ENCODE peak calls at places on chromosomes 1 and 21, in four cellular contexts. One of them, this sample, is unnamed.

GRCh38 chr1:210685295-210685650 is 356.6 kb downstream of the HHAT start:
- DNase-seq in thoracic aorta: no peak
- DNase-seq in mammary epithelial cell: no peak
- DNase-seq in left lung: no peak
- DNase-seq in this sample: no peak

GRCh38 chr1:55081188-55081904 is 42.0 kb downstream of the PCSK9 start:
- DNase-seq in thoracic aorta: no peak
- DNase-seq in mammary epithelial cell: peak; percentile 54
- DNase-seq in left lung: no peak
- DNase-seq in this sample: no peak

GRCh38 chr1:56477164-56478111 is 101.9 kb downstream of the PLPP3 start:
- DNase-seq in thoracic aorta: no peak
- DNase-seq in mammary epithelial cell: no peak
- DNase-seq in left lung: peak; percentile 90
- DNase-seq in this sample: no peak

GRCh38 chr1:85122169-85122568 is 73.9 kb upstream of the MCOLN3 start:
- DNase-seq in thoracic aorta: no peak
- DNase-seq in mammary epithelial cell: no peak
- DNase-seq in left lung: no peak
- DNase-seq in this sample: no peak

GRCh38 chr21:15874610-15875009 is 144.8 kb downstream of the USP25 start:
- DNase-seq in thoracic aorta: no peak
- DNase-seq in mammary epithelial cell: no peak
- DNase-seq in left lung: no peak
- DNase-seq in this sample: no peak

GRCh38 chr1:197444754-197445153 is 176.7 kb downstream of the CRB1 start:
- DNase-seq in thoracic aorta: no peak
- DNase-seq in mammary epithelial cell: peak; percentile 12
- DNase-seq in left lung: no peak
- DNase-seq in this sample: no peak

GRCh38 chr1:62281922-62282555 is 37.2 kb downstream of the KANK4 start:
- DNase-seq in thoracic aorta: no peak
- DNase-seq in mammary epithelial cell: peak; percentile 12
- DNase-seq in left lung: no peak
- DNase-seq in this sample: no peak

GRCh38 chr1:218156602-218157001 is 128.5 kb upstream of the RRP15 start:
- DNase-seq in thoracic aorta: no peak
- DNase-seq in mammary epithelial cell: no peak
- DNase-seq in left lung: peak; percentile 64
- DNase-seq in this sample: no peak

GRCh38 chr1:38341694-38342093 is 295.1 kb upstream of the POU3F1 start:
- DNase-seq in thoracic aorta: no peak
- DNase-seq in mammary epithelial cell: no peak
- DNase-seq in left lung: no peak
- DNase-seq in this sample: no peak

GRCh38 chr1:184629261-184629660 is 125.4 kb downstream of the EDEM3 start:
- DNase-seq in thoracic aorta: no peak
- DNase-seq in mammary epithelial cell: no peak
- DNase-seq in left lung: no peak
- DNase-seq in this sample: no peak

GRCh38 chr1:26854953-26855352 is 8.0 kb upstream of the SFN start:
- DNase-seq in thoracic aorta: no peak
- DNase-seq in mammary epithelial cell: peak; percentile 77
- DNase-seq in left lung: no peak
- DNase-seq in this sample: no peak

GRCh38 chr1:242827538-242827937 is 303.0 kb upstream of the PLD5 start:
- DNase-seq in thoracic aorta: no peak
- DNase-seq in mammary epithelial cell: peak; percentile 39
- DNase-seq in left lung: no peak
- DNase-seq in this sample: no peak

GRCh38 chr1:162498442-162498785 is 796 bp downstream of the UHMK1 start:
- DNase-seq in thoracic aorta: no peak
- DNase-seq in mammary epithelial cell: peak; percentile 8
- DNase-seq in left lung: no peak
- DNase-seq in this sample: no peak

GRCh38 chr1:25167269-25168192 is 64.8 kb downstream of the SYF2 start:
- DNase-seq in thoracic aorta: no peak
- DNase-seq in mammary epithelial cell: peak; percentile 89
- DNase-seq in left lung: no peak
- DNase-seq in this sample: no peak

GRCh38 chr1:245404527-245404926 is 249.7 kb downstream of the KIF26B start:
- DNase-seq in thoracic aorta: no peak
- DNase-seq in mammary epithelial cell: no peak
- DNase-seq in left lung: no peak
- DNase-seq in this sample: no peak

GRCh38 chr1:204196068-204196795 is at the start of gene KISS1:
- DNase-seq in thoracic aorta: no peak
- DNase-seq in mammary epithelial cell: no peak
- DNase-seq in left lung: no peak
- DNase-seq in this sample: no peak

GRCh38 chr1:101238041-101238515 is 1.3 kb downstream of the S1PR1 start:
- DNase-seq in thoracic aorta: no peak
- DNase-seq in mammary epithelial cell: no peak
- DNase-seq in left lung: peak; percentile 70
- DNase-seq in this sample: no peak

GRCh38 chr1:184465489-184466146 is 78.8 kb downstream of the C1orf21 start:
- DNase-seq in thoracic aorta: no peak
- DNase-seq in mammary epithelial cell: no peak
- DNase-seq in left lung: peak; percentile 34
- DNase-seq in this sample: no peak

GRCh38 chr1:45297604-45298356 is 28.9 kb upstream of the HPDL start:
- DNase-seq in thoracic aorta: no peak
- DNase-seq in mammary epithelial cell: no peak
- DNase-seq in left lung: no peak
- DNase-seq in this sample: no peak

GRCh38 chr1:200027264-200027823 is at the start of gene NR5A2:
- DNase-seq in thoracic aorta: no peak
- DNase-seq in mammary epithelial cell: no peak
- DNase-seq in left lung: no peak
- DNase-seq in this sample: no peak

GRCh38 chr21:41634211-41634694 is 126.3 kb upstream of the TMPRSS2 start:
- DNase-seq in thoracic aorta: no peak
- DNase-seq in mammary epithelial cell: peak; percentile 98
- DNase-seq in left lung: no peak
- DNase-seq in this sample: no peak

GRCh38 chr1:197776348-197777082 is 1.2 kb upstream of the DENND1B start:
- DNase-seq in thoracic aorta: no peak
- DNase-seq in mammary epithelial cell: peak; percentile 89
- DNase-seq in left lung: no peak
- DNase-seq in this sample: no peak

GRCh38 chr1:8142955-8143629 is 117.0 kb upstream of the ERRFI1 start:
- DNase-seq in thoracic aorta: no peak
- DNase-seq in mammary epithelial cell: peak; percentile 65
- DNase-seq in left lung: no peak
- DNase-seq in this sample: no peak

DNA sequence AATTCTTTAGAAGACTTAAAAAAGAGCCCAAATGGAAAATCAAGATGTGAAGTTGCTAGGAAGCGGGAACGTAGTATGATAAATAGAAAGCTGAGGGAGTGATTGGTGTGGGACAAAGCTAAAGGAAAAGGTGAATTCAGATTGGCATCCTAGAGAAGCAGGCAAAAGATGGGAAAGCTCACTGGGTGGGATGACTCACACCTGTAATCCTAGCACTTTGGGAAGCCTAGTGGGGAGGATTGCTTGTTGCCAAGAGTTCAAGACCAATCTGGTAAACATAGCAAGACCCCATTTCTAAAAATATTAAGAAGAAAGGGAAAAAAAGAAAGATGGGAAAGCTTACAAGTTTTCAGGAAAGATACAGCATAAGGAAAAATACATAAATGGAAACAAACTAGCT is 1.8 kb downstream of the MRPS21 start:
- DNase-seq in thoracic aorta: no peak
- DNase-seq in mammary epithelial cell: no peak
- DNase-seq in left lung: no peak
- DNase-seq in this sample: no peak
- H3K27ac ChIP-seq in thoracic aorta: no peak overlapping the region
- H3K27ac ChIP-seq in mammary epithelial cell: no peak overlapping the region
- H3K27ac ChIP-seq in left lung: no peak overlapping the region
- H3K27ac ChIP-seq in this sample: no peak overlapping the region

GRCh38 chr1:223363856-223364684 is at the start of gene SUSD4:
- DNase-seq in thoracic aorta: no peak
- DNase-seq in mammary epithelial cell: no peak
- DNase-seq in left lung: peak; percentile 87
- DNase-seq in this sample: peak; percentile 53
- H3K27me3 ChIP-seq in thoracic aorta: no peaks in the 10 kb centered on the region
- H3K27me3 ChIP-seq in mammary epithelial cell: peaks cover 21% of the 10 kb centered on the region
- H3K27me3 ChIP-seq in left lung: peaks cover 15% of the 10 kb centered on the region
- H3K27me3 ChIP-seq in this sample: no peaks in the 10 kb centered on the region

DNA sequence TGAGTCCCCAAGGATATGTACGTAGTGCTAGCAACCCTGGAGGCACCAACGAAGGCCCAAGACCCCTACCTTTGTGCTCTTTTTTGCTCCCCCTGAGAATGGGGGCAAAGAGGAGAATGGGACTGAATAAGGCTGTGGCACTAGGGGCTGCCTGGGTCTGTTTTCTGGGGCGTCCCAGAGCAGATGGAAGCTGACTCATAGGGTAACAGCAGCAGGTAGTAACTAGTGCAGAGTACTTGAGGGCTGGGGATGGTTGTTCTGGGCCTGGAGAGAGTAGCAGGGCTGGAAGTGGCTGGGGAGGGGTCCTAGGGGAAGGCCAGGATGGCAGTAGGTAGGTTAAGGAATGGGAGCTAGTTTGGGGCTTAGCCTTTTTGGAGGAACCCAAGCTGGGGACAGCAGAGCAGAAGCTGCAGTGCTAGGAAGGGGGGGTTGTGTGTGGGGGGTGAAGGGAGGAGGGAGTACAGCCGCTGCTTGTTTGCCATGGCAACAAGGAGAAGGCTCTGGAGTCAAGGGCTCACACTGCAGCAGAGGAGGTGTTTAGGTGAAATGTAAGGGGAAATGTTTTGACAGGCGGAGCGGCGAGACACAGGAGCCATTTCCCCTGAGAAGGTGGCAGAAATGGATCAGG is 1.8 kb downstream of the NCDN start:
- DNase-seq in thoracic aorta: no peak
- DNase-seq in mammary epithelial cell: no peak
- DNase-seq in left lung: no peak
- DNase-seq in this sample: peak; percentile 26
- H3K4me1 ChIP-seq in thoracic aorta: peaks cover 20% of the 10 kb centered on the region
- H3K4me1 ChIP-seq in mammary epithelial cell: peaks cover 55% of the 10 kb centered on the region
- H3K4me1 ChIP-seq in left lung: peaks cover 54% of the 10 kb centered on the region
- H3K4me1 ChIP-seq in this sample: peaks cover 25% of the 10 kb centered on the region

GRCh38 chr1:108560143-108560429 is 186 bp downstream of the EEIG2 start:
- DNase-seq in thoracic aorta: no peak
- DNase-seq in mammary epithelial cell: no peak
- DNase-seq in left lung: no peak
- DNase-seq in this sample: no peak
- H3K27ac ChIP-seq in thoracic aorta: peak overlapping the region; percentile 54
- H3K27ac ChIP-seq in mammary epithelial cell: no peak overlapping the region
- H3K27ac ChIP-seq in left lung: peak overlapping the region; percentile 80
- H3K27ac ChIP-seq in this sample: peak overlapping the region; percentile 53

GRCh38 chr21:33075128-33075527 is 5.2 kb downstream of the OLIG1 start:
- DNase-seq in thoracic aorta: no peak
- DNase-seq in mammary epithelial cell: no peak
- DNase-seq in left lung: no peak
- DNase-seq in this sample: no peak
- H3K27me3 ChIP-seq in thoracic aorta: no peaks in the 10 kb centered on the region
- H3K27me3 ChIP-seq in mammary epithelial cell: peaks cover 40% of the 10 kb centered on the region
- H3K27me3 ChIP-seq in left lung: peaks cover 44% of the 10 kb centered on the region
- H3K27me3 ChIP-seq in this sample: peaks cover 22% of the 10 kb centered on the region

This sample was measured in effector memory CD4-positive, alpha-beta T cell.